ENCODE peak calls at places on chromosomes 5 and 9, in six cellular contexts. S, Y, W, C, B and P are unnamed samples.

GRCh38 chr9:71630371-71630770 is 137.9 kb downstream of the CEMIP2 start:
- DNase-seq in S (no peak), Y (no peak), W (no peak), C (no peak), B (no peak), P (no peak)

GRCh38 chr5:126543660-126544059 is 51.4 kb downstream of the ALDH7A1 start:
- DNase-seq in S (no peak), Y (no peak), W (no peak), C (no peak), B (no peak), P (no peak)

GRCh38 chr9:137307255-137308101 is 5.4 kb upstream of the NRARP start:
- DNase-seq in S (no peak), Y (peak; percentile 15), W (no peak), C (no peak), B (no peak), P (no peak)

GRCh38 chr5:61280766-61281427 is 51.2 kb upstream of the ZSWIM6 start:
- DNase-seq in S (no peak), Y (peak; percentile 51), W (no peak), C (no peak), B (no peak), P (no peak)

GRCh38 chr5:59115345-59115744 is 532.5 kb downstream of the RAB3C start:
- DNase-seq in S (peak; percentile 48), Y (no peak), W (no peak), C (peak; percentile 74), B (peak; percentile 36), P (no peak)

GRCh38 chr9:123361086-123361730 is 5.2 kb downstream of the CRB2 start:
- DNase-seq in S (no peak), Y (no peak), W (no peak), C (no peak), B (no peak), P (no peak)

GRCh38 chr9:136975624-136976023 is 1.7 kb upstream of the PTGDS start:
- DNase-seq in S (peak; percentile 36), Y (peak; percentile 73), W (no peak), C (no peak), B (no peak), P (no peak)

GRCh38 chr9:133962341-133962740 is 29.8 kb downstream of the VAV2 start:
- DNase-seq in S (no peak), Y (no peak), W (no peak), C (no peak), B (no peak), P (no peak)

GRCh38 chr9:90044710-90045151 is 439.9 kb downstream of the GADD45G start:
- DNase-seq in S (no peak), Y (no peak), W (no peak), C (no peak), B (peak; percentile 47), P (no peak)

GRCh38 chr5:34688015-34688800 is 32.1 kb downstream of the RAI14 start:
- DNase-seq in S (peak; percentile 70), Y (no peak), W (no peak), C (no peak), B (no peak), P (no peak)

GRCh38 chr5:36897616-36898015 is 21.0 kb downstream of the NIPBL start:
- DNase-seq in S (peak; percentile 35), Y (no peak), W (no peak), C (peak; percentile 52), B (peak; percentile 60), P (no peak)

GRCh38 chr5:107294151-107294550 is 376.6 kb downstream of the EFNA5 start:
- DNase-seq in S (no peak), Y (no peak), W (no peak), C (no peak), B (no peak), P (no peak)

GRCh38 chr5:126357585-126358342 is 65.4 kb upstream of the GRAMD2B start:
- DNase-seq in S (no peak), Y (no peak), W (no peak), C (no peak), B (no peak), P (no peak)

GRCh38 chr9:77575785-77576184 is 72.3 kb downstream of the GNA14 start:
- DNase-seq in S (peak; percentile 53), Y (no peak), W (no peak), C (peak; percentile 38), B (peak; percentile 39), P (no peak)

GRCh38 chr9:136538599-136539426 is 7.0 kb downstream of the NOTCH1 start:
- DNase-seq in S (peak; percentile 21), Y (peak; percentile 57), W (no peak), C (no peak), B (no peak), P (no peak)

GRCh38 chr9:120708526-120709224 is 5.6 kb downstream of the MEGF9 start:
- DNase-seq in S (peak; percentile 76), Y (no peak), W (no peak), C (no peak), B (peak; percentile 85), P (no peak)

GRCh38 chr5:137405393-137405792 is 93.7 kb downstream of the SPOCK1 start:
- DNase-seq in S (no peak), Y (no peak), W (no peak), C (no peak), B (no peak), P (no peak)

GRCh38 chr5:14591548-14591947 is 10.0 kb downstream of the OTULINL start:
- DNase-seq in S (no peak), Y (no peak), W (no peak), C (peak; percentile 12), B (no peak), P (no peak)

GRCh38 chr5:79962580-79963222 is 28.4 kb downstream of the MTX3 start:
- DNase-seq in S (no peak), Y (no peak), W (peak; percentile 39), C (no peak), B (peak; percentile 72), P (no peak)

GRCh38 chr9:27866741-27867140 is 293.5 kb upstream of the C9orf72 start:
- DNase-seq in S (no peak), Y (no peak), W (no peak), C (no peak), B (no peak), P (no peak)

GRCh38 chr5:116573617-116574431 is 799 bp downstream of the SEMA6A start:
- DNase-seq in S (no peak), Y (peak; percentile 22), W (no peak), C (peak; percentile 34), B (peak; percentile 35), P (no peak)

GRCh38 chr5:116571568-116572321 is 2.9 kb downstream of the SEMA6A start:
- DNase-seq in S (no peak), Y (no peak), W (no peak), C (peak; percentile 2), B (no peak), P (no peak)

GRCh38 chr5:116572375-116573278 is 2.0 kb downstream of the SEMA6A start:
- DNase-seq in S (no peak), Y (peak; percentile 39), W (no peak), C (peak; percentile 13), B (peak; percentile 3), P (no peak)

GRCh38 chr5:116574682-116575634 is at the start of gene SEMA6A:
- DNase-seq in S (peak; percentile 91), Y (peak; percentile 92), W (peak; percentile 85), C (peak; percentile 89), B (peak; percentile 85), P (peak; percentile 69)

DNA sequence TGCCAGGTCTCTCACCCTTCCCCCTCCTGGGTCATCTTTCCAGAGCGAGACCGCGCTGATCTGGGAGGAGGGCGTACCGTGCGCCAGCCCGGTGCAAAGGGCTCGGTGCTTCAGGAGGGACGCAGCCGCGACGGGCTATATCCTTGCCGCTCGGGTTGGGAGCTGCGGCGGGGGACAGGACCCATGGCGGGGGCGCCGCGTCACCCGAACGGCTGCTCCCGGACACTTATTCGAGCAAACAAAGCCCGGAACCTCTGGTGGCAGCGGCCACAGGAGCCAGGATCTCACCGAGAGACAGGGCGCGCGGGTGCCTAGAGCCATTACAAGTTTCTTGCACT is 1.4 kb downstream of the SEMA6A start:
- DNase-seq in S (no peak), Y (peak; percentile 22), W (no peak), C (peak; percentile 11), B (peak; percentile 20), P (no peak)
- H3K4me3 ChIP-seq in S (peak overlapping the region; percentile 74), Y (peak overlapping the region; percentile 79), W (peak overlapping the region; percentile 66), C (peak overlapping the region; percentile 68), B (no peak overlapping the region), P (peak overlapping the region; percentile 61)

GRCh38 chr5:179801304-179802206 is 5.1 kb downstream of the MGAT4B start:
- DNase-seq in S (peak; percentile 68), Y (peak; percentile 74), W (peak; percentile 34), C (peak; percentile 71), B (no peak), P (peak; percentile 18)

GRCh38 chr5:179803651-179804598 is 2.7 kb downstream of the MGAT4B start:
- DNase-seq in S (no peak), Y (no peak), W (no peak), C (no peak), B (peak; percentile 62), P (no peak)

GRCh38 chr5:179805070-179805528 is 1.6 kb downstream of the MGAT4B start:
- DNase-seq in S (no peak), Y (no peak), W (no peak), C (no peak), B (no peak), P (no peak)

GRCh38 chr5:179802207-179802883 is 4.3 kb downstream of the MGAT4B start:
- DNase-seq in S (no peak), Y (no peak), W (no peak), C (no peak), B (peak; percentile 37), P (no peak)

DNA sequence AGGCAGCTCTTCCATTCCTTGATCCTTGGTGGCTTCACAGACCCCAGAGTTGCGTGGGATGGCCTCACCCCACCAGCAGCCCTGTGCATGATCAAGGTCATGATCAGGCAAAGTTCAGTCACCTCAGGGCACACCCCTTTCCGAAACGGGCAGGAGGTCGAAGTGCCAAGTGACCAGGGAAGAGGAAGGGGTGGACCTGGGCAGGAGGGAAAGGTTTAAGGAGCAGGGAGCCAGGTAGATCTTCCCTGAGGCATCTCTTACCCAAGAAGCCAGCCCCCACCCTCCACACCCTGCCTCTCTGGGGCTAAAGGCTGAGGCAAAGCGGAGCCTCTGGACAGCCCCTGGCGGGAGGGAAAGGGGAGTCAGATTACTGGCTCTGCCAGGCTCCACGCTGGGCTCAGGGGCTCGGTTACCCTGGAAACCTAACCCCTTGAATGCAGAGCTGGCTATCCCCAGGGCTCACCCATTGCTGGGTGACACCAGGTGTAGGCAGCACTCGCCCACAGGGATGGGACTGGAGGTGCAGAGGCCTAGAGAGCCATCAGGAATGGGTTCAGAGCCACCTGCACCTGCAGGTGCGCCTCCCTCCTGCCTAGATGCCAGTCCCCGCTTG is 3.6 kb downstream of the MGAT4B start:
- DNase-seq in S (no peak), Y (no peak), W (no peak), C (no peak), B (no peak), P (no peak)
- H3K4me3 ChIP-seq in S (no peak overlapping the region), Y (no peak overlapping the region), W (no peak overlapping the region), C (no peak overlapping the region), B (no peak overlapping the region), P (no peak overlapping the region)

GRCh38 chr9:92808726-92809451 is 44.3 kb upstream of the BICD2 start:
- DNase-seq in S (peak; percentile 83), Y (peak; percentile 55), W (peak; percentile 53), C (peak; percentile 79), B (peak; percentile 90), P (peak; percentile 41)
- H3K4me3 ChIP-seq in S (peak overlapping the region; percentile 6), Y (peak overlapping the region; percentile 52), W (peak overlapping the region; percentile 26), C (no peak overlapping the region), B (peak overlapping the region; percentile 45), P (peak overlapping the region; percentile 31)

DNA sequence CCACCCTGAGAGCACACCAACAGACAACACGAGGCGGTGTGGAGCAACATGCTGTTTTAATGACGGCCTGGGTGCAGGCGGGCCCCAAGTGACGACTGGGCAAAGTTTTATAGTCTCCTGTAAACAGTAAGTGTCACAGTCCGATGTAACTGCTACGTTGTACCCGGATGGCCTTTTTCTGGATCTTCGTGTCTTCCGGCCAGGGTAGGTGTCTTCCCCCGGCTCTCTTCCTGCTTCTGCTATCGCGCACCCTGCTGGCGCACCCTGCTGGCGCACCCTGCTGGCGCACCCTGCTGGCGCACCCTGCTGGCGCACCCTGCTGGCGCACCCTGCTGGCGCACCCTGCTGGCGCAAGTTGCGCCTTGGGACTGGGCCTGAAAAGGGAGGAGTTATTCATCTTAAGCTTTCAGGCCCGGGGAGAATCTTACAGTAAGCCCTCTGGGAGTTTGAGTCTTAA is 143.0 kb upstream of the TARS1 start:
- DNase-seq in S (no peak), Y (no peak), W (no peak), C (no peak), B (no peak), P (no peak)
- H3K4me3 ChIP-seq in S (no peak overlapping the region), Y (no peak overlapping the region), W (no peak overlapping the region), C (no peak overlapping the region), B (no peak overlapping the region), P (no peak overlapping the region)